ENCODE peak calls at places on chromosomes 3 and 15, in six cellular contexts. N is psoas muscle; L is CD8-positive, alpha-beta T cell; E is RWPE2; G is upper lobe of left lung; Z is left lung. R is an unnamed sample.
A peak's percentile ranks its signal among the peaks of the same experiment; 100 is the strongest.

GRCh38 chr3:100811779-100812507 is 102.6 kb downstream of the TFG start:
- ATAC-seq in Z (no peak), E (no peak), N (no peak), L (no peak), G (no peak), R (no peak)

GRCh38 chr3:127762077-127762786 is 60.1 kb downstream of the MGLL start:
- ATAC-seq in L (peak; percentile 14), G (peak; percentile 41), Z (peak; percentile 82), E (no peak), N (peak; percentile 64), R (peak; percentile 55)

GRCh38 chr3:162586591-162586990 is 1090.0 kb downstream of the OTOL1 start:
- ATAC-seq in Z (no peak), L (no peak), E (no peak), G (no peak), N (no peak), R (no peak)

GRCh38 chr15:79769081-79769481 is 127.7 kb downstream of the MTHFS start:
- ATAC-seq in G (no peak), N (peak; percentile 72), E (peak; percentile 70), Z (peak; percentile 37), L (no peak), R (no peak)

GRCh38 chr15:48579945-48580671 is 65.4 kb downstream of the FBN1 start:
- ATAC-seq in Z (peak; percentile 18), L (no peak), E (no peak), N (no peak), G (peak; percentile 30), R (peak; percentile 29)

GRCh38 chr3:123375014-123375940 is 73.6 kb downstream of the ADCY5 start:
- ATAC-seq in Z (no peak), N (no peak), G (no peak), E (no peak), L (no peak), R (peak; percentile 49)

GRCh38 chr3:160162440-160162839 is 62.8 kb upstream of the C3orf80 start:
- ATAC-seq in E (no peak), Z (no peak), L (no peak), N (no peak), G (no peak), R (no peak)

GRCh38 chr3:146712826-146713225 is 107.7 kb upstream of the PLSCR5 start:
- ATAC-seq in Z (no peak), G (no peak), E (no peak), N (no peak), L (no peak), R (no peak)

GRCh38 chr3:31247850-31248618 is 284.7 kb upstream of the STT3B start:
- ATAC-seq in Z (peak; percentile 79), L (no peak), G (no peak), E (peak; percentile 84), N (no peak), R (no peak)

GRCh38 chr15:98891301-98891700 is 116.3 kb downstream of the PGPEP1L start:
- ATAC-seq in E (no peak), G (no peak), L (no peak), Z (no peak), N (no peak), R (no peak)

GRCh38 chr3:184756151-184756681 is 44.4 kb upstream of the MAGEF1 start:
- ATAC-seq in L (no peak), E (peak; percentile 43), N (peak; percentile 47), G (no peak), Z (no peak), R (no peak)

GRCh38 chr15:89115547-89115946 is 27.3 kb downstream of the ABHD2 start:
- ATAC-seq in N (no peak), E (peak; percentile 61), Z (peak; percentile 62), L (no peak), G (no peak), R (no peak)

GRCh38 chr3:16199769-16200168 is 25.3 kb downstream of the GALNT15 start:
- ATAC-seq in Z (no peak), N (no peak), L (no peak), E (no peak), G (no peak), R (no peak)

GRCh38 chr3:13528217-13528801 is 20.6 kb upstream of the FBLN2 start:
- ATAC-seq in N (peak; percentile 45), L (no peak), E (peak; percentile 64), G (peak; percentile 29), Z (no peak), R (no peak)

GRCh38 chr3:43198791-43199644 is 87.3 kb upstream of the SNRK start:
- ATAC-seq in N (no peak), L (no peak), Z (no peak), G (no peak), E (no peak), R (no peak)

GRCh38 chr3:153658151-153658550 is 463.0 kb upstream of the ARHGEF26 start:
- ATAC-seq in L (no peak), E (no peak), G (peak; percentile 48), Z (peak; percentile 96), N (peak; percentile 36), R (peak; percentile 82)

GRCh38 chr15:98733098-98733497 is 84.8 kb downstream of the IGF1R start:
- ATAC-seq in Z (no peak), E (no peak), L (no peak), N (no peak), G (no peak), R (no peak)

GRCh38 chr3:23421811-23422510 is 218.8 kb downstream of the UBE2E2 start:
- ATAC-seq in Z (no peak), E (no peak), L (no peak), N (no peak), G (no peak), R (no peak)

GRCh38 chr15:51083641-51084040 is 11.1 kb downstream of the TNFAIP8L3 start:
- ATAC-seq in L (no peak), G (no peak), N (no peak), E (no peak), Z (no peak), R (no peak)

GRCh38 chr3:119490153-119490552 is 8.2 kb upstream of the TIMMDC1 start:
- ATAC-seq in Z (peak; percentile 69), G (no peak), E (no peak), N (no peak), L (no peak), R (no peak)

GRCh38 chr3:16601539-16602005 is 3.7 kb downstream of the DAZL start:
- ATAC-seq in L (no peak), G (no peak), E (no peak), N (no peak), Z (no peak), R (no peak)

GRCh38 chr3:142889263-142890014 is 556 bp upstream of the PCOLCE2 start:
- ATAC-seq in Z (no peak), G (no peak), L (no peak), N (no peak), E (no peak), R (no peak)

GRCh38 chr3:142886021-142886420 is 2.9 kb downstream of the PCOLCE2 start:
- ATAC-seq in Z (no peak), G (no peak), E (no peak), N (no peak), L (no peak), R (no peak)

GRCh38 chr3:142886938-142887337 is 1.9 kb downstream of the PCOLCE2 start:
- ATAC-seq in G (no peak), L (no peak), E (peak; percentile 52), Z (no peak), N (no peak), R (no peak)

GRCh38 chr3:142888484-142889262 is at the start of gene PCOLCE2:
- ATAC-seq in N (peak; percentile 69), Z (peak; percentile 84), L (peak; percentile 29), E (peak; percentile 76), G (peak; percentile 77), R (peak; percentile 63)

DNA sequence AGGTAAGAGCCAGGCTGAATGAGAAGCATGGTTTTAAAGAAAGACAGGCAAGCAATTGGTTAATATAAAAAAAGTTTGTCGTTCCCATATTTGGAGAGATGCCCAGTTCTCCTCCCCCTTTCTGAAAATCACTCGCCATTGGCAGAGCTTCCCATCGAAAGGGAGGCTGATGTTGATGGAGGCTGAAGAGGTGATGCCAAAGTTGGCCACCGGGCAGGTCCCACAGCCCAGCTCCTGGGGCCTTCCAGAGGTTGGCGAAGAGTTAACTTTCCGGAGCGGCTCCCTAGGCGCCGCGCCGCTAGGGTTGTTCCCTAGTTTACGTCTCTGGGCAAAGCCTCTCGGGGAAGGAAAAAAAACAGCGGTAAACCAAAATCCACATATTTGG is 792 bp downstream of the PCOLCE2 start:
- ATAC-seq in N (peak; percentile 40), Z (peak; percentile 45), L (no peak), E (peak; percentile 47), G (peak; percentile 74), R (peak; percentile 50)
- H3K4me3 ChIP-seq in N (peak overlapping the region; percentile 67), Z (peak overlapping the region; percentile 56), L (peak overlapping the region; percentile 35), E (peak overlapping the region; percentile 38), G (peak overlapping the region; percentile 56), R (peak overlapping the region; percentile 66)

GRCh38 chr3:51720292-51721061 is 13.6 kb downstream of the GRM2 start:
- ATAC-seq in N (no peak), L (no peak), E (no peak), G (no peak), Z (no peak), R (no peak)

GRCh38 chr3:51718547-51719412 is 11.9 kb downstream of the GRM2 start:
- ATAC-seq in G (peak; percentile 68), Z (peak; percentile 96), E (peak; percentile 61), L (peak; percentile 14), N (peak; percentile 85), R (no peak)

GRCh38 chr3:51721062-51721745 is 14.3 kb downstream of the GRM2 start:
- ATAC-seq in L (no peak), Z (no peak), E (no peak), G (no peak), N (no peak), R (no peak)

GRCh38 chr3:51717947-51718346 is 11.1 kb downstream of the GRM2 start:
- ATAC-seq in G (no peak), L (no peak), E (no peak), Z (no peak), N (no peak), R (no peak)

GRCh38 chr3:51719413-51720025 is 12.7 kb downstream of the GRM2 start:
- ATAC-seq in L (no peak), G (no peak), Z (no peak), E (no peak), N (no peak), R (no peak)
- TF ChIP-seq CTCF in L (no peak), G (no peak), Z (no peak), E (peak; percentile 44), N (peak; percentile 1), R (no peak)

GRCh38 chr15:92391640-92392039 is 2.0 kb upstream of the ST8SIA2 start:
- ATAC-seq in L (no peak), N (peak; percentile 76), G (no peak), E (peak; percentile 56), Z (peak; percentile 51), R (no peak)

GRCh38 chr15:92393287-92393993 is at the start of gene ST8SIA2:
- ATAC-seq in Z (peak; percentile 71), E (peak; percentile 77), L (no peak), N (peak; percentile 74), G (peak; percentile 73), R (no peak)

GRCh38 chr15:92392966-92393286 is 755 bp upstream of the ST8SIA2 start:
- ATAC-seq in N (no peak), L (no peak), E (no peak), Z (no peak), G (no peak), R (no peak)

GRCh38 chr15:92393994-92394326 is 279 bp downstream of the ST8SIA2 start:
- ATAC-seq in N (no peak), L (no peak), G (no peak), Z (no peak), E (no peak), R (no peak)

GRCh38 chr15:92392462-92392861 is 1.2 kb upstream of the ST8SIA2 start:
- ATAC-seq in L (no peak), E (no peak), G (no peak), Z (no peak), N (no peak), R (no peak)
- H3K27me3 ChIP-seq in L (no peaks in the 10 kb centered on the region), E (peaks cover 97% of the 10 kb centered on the region), G (peaks cover 6% of the 10 kb centered on the region), Z (peaks cover 46% of the 10 kb centered on the region), N (peaks cover 82% of the 10 kb centered on the region), R (peaks cover 98% of the 10 kb centered on the region)

GRCh38 chr3:114942773-114943172 is 204.3 kb downstream of the ZBTB20 start:
- ATAC-seq in Z (no peak), L (no peak), E (no peak), N (no peak), G (no peak), R (no peak)
- H3K4me3 ChIP-seq in Z (no peak overlapping the region), L (no peak overlapping the region), E (no peak overlapping the region), N (no peak overlapping the region), G (no peak overlapping the region), R (no peak overlapping the region)

R was measured in gastroesophageal sphincter.